ENCODE peak calls at places on chromosome 14, in eight cellular contexts. I, W, R, O, Q, U, D and X are unnamed samples.
A peak's percentile ranks its signal among the peaks of the same experiment; 100 is the strongest.

GRCh38 chr14:27222671-27223070 is 624.8 kb upstream of the NOVA1 start:
- ATAC-seq in I (no peak), W (no peak), R (no peak), O (no peak), Q (no peak), U (no peak), D (no peak), X (no peak)

GRCh38 chr14:31486764-31487163 is 1.1 kb downstream of the GPR33 start:
- ATAC-seq in I (no peak), W (no peak), R (no peak), O (no peak), Q (peak; percentile 34), U (no peak), D (no peak), X (no peak)

GRCh38 chr14:31026076-31026394 is at the start of gene STRN3:
- ATAC-seq in I (no peak), W (no peak), R (no peak), O (no peak), Q (no peak), U (no peak), D (no peak), X (no peak)

GRCh38 chr14:75977544-75977943 is 4.3 kb downstream of the TGFB3 start:
- ATAC-seq in I (no peak), W (no peak), R (no peak), O (no peak), Q (no peak), U (no peak), D (no peak), X (no peak)

GRCh38 chr14:74756326-74756725 is 6.8 kb upstream of the YLPM1 start:
- ATAC-seq in I (no peak), W (no peak), R (no peak), O (no peak), Q (peak; percentile 50), U (no peak), D (no peak), X (no peak)

GRCh38 chr14:50355692-50356091 is 41.0 kb downstream of the CDKL1 start:
- ATAC-seq in I (no peak), W (no peak), R (no peak), O (no peak), Q (no peak), U (no peak), D (no peak), X (no peak)

GRCh38 chr14:50320279-50320678 is 8.2 kb downstream of the DMAC2L start:
- ATAC-seq in I (peak; percentile 45), W (peak; percentile 41), R (no peak), O (peak; percentile 63), Q (no peak), U (no peak), D (no peak), X (peak; percentile 48)

GRCh38 chr14:32711103-32711680 is 227.5 kb upstream of the NPAS3 start:
- ATAC-seq in I (peak; percentile 38), W (peak; percentile 15), R (peak; percentile 52), O (no peak), Q (peak; percentile 94), U (peak; percentile 71), D (no peak), X (peak; percentile 14)

GRCh38 chr14:92556863-92557543 is 43.4 kb downstream of the RIN3 start:
- ATAC-seq in I (no peak), W (no peak), R (no peak), O (no peak), Q (peak; percentile 97), U (no peak), D (no peak), X (no peak)

GRCh38 chr14:50762001-50762930 is 68.7 kb downstream of the NIN start:
- ATAC-seq in I (no peak), W (peak; percentile 91), R (no peak), O (no peak), Q (no peak), U (no peak), D (no peak), X (no peak)

GRCh38 chr14:60508707-60509437 is at the start of gene SIX6:
- ATAC-seq in I (no peak), W (peak; percentile 54), R (no peak), O (no peak), Q (no peak), U (peak; percentile 55), D (no peak), X (peak; percentile 16)

GRCh38 chr14:32244404-32244803 is 41.3 kb upstream of the RNU6-8 start:
- ATAC-seq in I (no peak), W (no peak), R (peak; percentile 46), O (no peak), Q (peak; percentile 77), U (peak; percentile 68), D (no peak), X (no peak)

GRCh38 chr14:63371033-63371432 is 52.3 kb upstream of the GPHB5 start:
- ATAC-seq in I (no peak), W (no peak), R (no peak), O (no peak), Q (no peak), U (no peak), D (no peak), X (no peak)

GRCh38 chr14:54220122-54220691 is 176.6 kb upstream of the CDKN3 start:
- ATAC-seq in I (peak; percentile 80), W (peak; percentile 56), R (no peak), O (no peak), Q (no peak), U (no peak), D (no peak), X (peak; percentile 69)

GRCh38 chr14:90871605-90872233 is 55.5 kb upstream of the TTC7B start:
- ATAC-seq in I (peak; percentile 72), W (peak; percentile 25), R (peak; percentile 68), O (no peak), Q (no peak), U (peak; percentile 59), D (no peak), X (peak; percentile 55)

GRCh38 chr14:52251724-52252123 is 15.8 kb upstream of the PTGDR start:
- ATAC-seq in I (no peak), W (no peak), R (no peak), O (no peak), Q (no peak), U (no peak), D (no peak), X (no peak)

GRCh38 chr14:71267691-71268090 is 360.4 kb downstream of the PCNX1 start:
- ATAC-seq in I (no peak), W (no peak), R (no peak), O (no peak), Q (no peak), U (no peak), D (no peak), X (no peak)

GRCh38 chr14:34113051-34113511 is 162.2 kb upstream of the EGLN3 start:
- ATAC-seq in I (no peak), W (peak; percentile 62), R (no peak), O (no peak), Q (no peak), U (peak; percentile 69), D (no peak), X (no peak)

GRCh38 chr14:41785696-41786095 is 179.0 kb downstream of the LRFN5 start:
- ATAC-seq in I (no peak), W (no peak), R (no peak), O (no peak), Q (peak; percentile 71), U (no peak), D (no peak), X (no peak)

GRCh38 chr14:96363751-96364336 is 518 bp downstream of the GSKIP start:
- ATAC-seq in I (peak; percentile 31), W (peak; percentile 43), R (peak; percentile 37), O (peak; percentile 39), Q (peak; percentile 72), U (peak; percentile 52), D (peak; percentile 30), X (peak; percentile 18)
- TF ChIP-seq POLR2A in I (no peak), W (no peak), R (no peak), O (no peak), Q (no peak), U (no peak), D (no peak), X (no peak)

DNA sequence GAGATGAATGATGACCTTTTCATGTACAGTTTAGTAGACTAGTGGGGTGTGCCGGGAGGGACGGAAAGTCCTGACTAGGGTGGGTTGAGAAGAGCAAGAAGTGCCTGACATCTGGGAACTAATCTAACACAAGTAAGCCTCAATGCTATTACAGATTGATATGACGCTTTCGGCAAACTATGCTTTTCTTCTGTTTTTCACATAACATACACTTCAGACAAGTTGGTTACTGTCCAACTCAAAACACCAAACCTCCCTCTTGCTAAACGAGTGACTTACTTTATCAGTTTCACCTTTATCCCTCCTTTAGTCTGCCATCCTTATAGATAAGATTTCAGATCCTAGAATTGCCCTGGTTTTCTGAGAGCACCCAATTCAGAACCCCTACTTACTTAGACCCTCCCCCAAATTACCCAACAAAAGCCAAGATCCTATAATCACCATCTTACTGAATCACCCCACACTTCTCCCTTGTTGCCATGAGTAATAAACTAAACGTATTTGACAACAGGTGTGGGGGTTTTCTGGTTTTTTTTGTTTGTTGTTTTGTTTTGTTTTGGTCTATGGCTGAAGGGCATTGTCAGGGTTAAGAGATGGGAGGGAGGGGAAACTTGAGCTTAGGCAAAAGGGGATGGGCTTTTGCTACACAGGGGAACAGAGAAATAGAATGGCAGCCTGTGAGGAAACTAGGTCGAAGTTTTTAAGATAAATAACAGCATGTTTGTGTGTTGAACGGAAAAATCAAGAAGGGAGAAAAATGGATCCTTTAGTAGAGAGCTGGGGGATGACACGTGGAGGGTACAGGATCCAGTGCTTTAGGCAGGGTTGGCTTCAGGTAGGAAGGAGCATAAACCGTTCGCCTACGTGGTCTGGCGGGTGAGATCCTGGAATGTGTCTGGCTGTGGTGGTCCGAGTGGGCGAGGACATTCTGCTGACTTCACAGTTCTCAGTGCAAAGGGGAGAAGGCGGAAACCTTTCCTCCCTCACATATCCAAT is 6.1 kb upstream of the PSMA3 start:
- ATAC-seq in I (peak; percentile 68), W (peak; percentile 13), R (no peak), O (peak; percentile 73), Q (no peak), U (no peak), D (peak; percentile 41), X (peak; percentile 24)
- TF ChIP-seq POLR2A in I (no peak), W (no peak), R (no peak), O (no peak), Q (no peak), U (no peak), D (no peak), X (no peak)

DNA sequence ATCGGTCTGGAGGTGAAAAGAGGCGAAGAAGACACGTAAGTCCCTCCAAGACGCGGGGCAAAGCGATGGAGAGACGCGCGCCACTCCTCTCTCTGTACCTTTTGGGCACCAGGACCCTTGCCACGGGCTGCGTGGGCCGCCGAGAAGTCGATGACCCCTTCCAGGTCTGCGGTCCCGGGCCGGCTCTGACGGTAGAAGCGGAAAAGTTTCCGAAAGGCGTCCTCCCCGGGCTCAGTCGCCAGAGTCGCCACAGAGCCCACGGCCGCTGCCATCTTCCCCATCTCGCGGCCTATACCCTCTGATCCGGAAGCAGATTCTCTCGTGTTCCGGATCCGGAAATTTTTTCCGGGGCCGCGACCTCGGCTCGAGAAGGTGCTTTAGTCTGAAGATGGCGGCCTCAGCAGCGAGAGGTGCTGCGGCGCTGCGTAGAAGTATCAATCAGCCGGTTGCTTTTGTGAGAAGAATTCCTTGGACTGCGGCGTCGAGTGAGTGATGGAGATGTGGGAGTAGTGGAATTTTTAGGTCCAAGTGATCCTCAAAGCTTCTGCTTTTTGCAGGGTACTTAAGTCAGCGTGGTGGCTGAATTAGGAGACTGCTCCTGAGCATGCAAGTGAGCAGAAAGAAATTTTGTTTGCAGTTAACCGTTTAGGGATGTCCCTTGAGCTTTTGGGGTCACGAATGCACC is at the start of the genes ALKBH1 and SLIRP:
- ATAC-seq in I (peak; percentile 97), W (peak; percentile 96), R (peak; percentile 97), O (peak; percentile 93), Q (peak; percentile 97), U (peak; percentile 99), D (peak; percentile 98), X (peak; percentile 95)
- TF ChIP-seq POLR2A in I (no peak), W (peak; percentile 84), R (peak; percentile 94), O (peak; percentile 59), Q (peak; percentile 93), U (peak; percentile 86), D (peak; percentile 72), X (peak; percentile 44)

GRCh38 chr14:68794856-68795601 is 2.2 kb upstream of the ZFP36L1 start:
- ATAC-seq in I (peak; percentile 13), W (peak; percentile 17), R (peak; percentile 1), O (no peak), Q (peak; percentile 20), U (peak; percentile 8), D (peak; percentile 7), X (peak; percentile 29)
- TF ChIP-seq POLR2A in I (no peak), W (peak; percentile 13), R (peak; percentile 55), O (peak; percentile 23), Q (no peak), U (no peak), D (no peak), X (no peak)